ENCODE peak calls at places on chromosomes 16 and 17, in five cellular contexts. A is amniotic epithelial cell, Y is NCI-H1105 treated with DMSO at 0.1 percent for 48 hours, J is NCI-H1417, P is neural progenitor cell. V is an unnamed sample.
A peak's percentile ranks its signal among the peaks of the same experiment; 100 is the strongest.

GRCh38 chr16:31427441-31428276 is 501 bp downstream of the COX6A2 start:
- DNase-seq in Y (no peak), J (no peak), A (no peak), P (no peak), V (peak; percentile 93)

GRCh38 chr16:80924372-80924978 is 82.2 kb downstream of the CMC2 start:
- DNase-seq in J (no peak), Y (no peak), A (peak; percentile 64), P (peak; percentile 80), V (peak; percentile 71)

GRCh38 chr16:5604770-5605169 is 507.2 kb upstream of the EEF2KMT start:
- DNase-seq in J (peak; percentile 13), P (peak; percentile 70), Y (no peak), A (no peak), V (no peak)

GRCh38 chr16:67254809-67255552 is 6.2 kb downstream of the SLC9A5 start:
- DNase-seq in J (no peak), Y (no peak), P (no peak), A (no peak), V (no peak)

GRCh38 chr17:50274142-50274944 is at the start of gene TMEM92:
- DNase-seq in J (no peak), A (no peak), P (peak; percentile 90), Y (no peak), V (no peak)

GRCh38 chr17:71247455-71248015 is 873.3 kb upstream of the SOX9 start:
- DNase-seq in P (no peak), A (no peak), J (no peak), Y (no peak), V (peak; percentile 5)

GRCh38 chr17:35254107-35254802 is 11.4 kb downstream of the SLFN5 start:
- DNase-seq in J (no peak), Y (no peak), P (no peak), A (peak; percentile 97), V (peak; percentile 87)

GRCh38 chr16:6684076-6684673 is 648.5 kb upstream of the RBFOX1 start:
- DNase-seq in P (peak; percentile 65), J (peak; percentile 19), Y (no peak), A (no peak), V (no peak)

GRCh38 chr17:76475302-76475701 is 7.9 kb downstream of the AANAT start:
- DNase-seq in A (no peak), Y (no peak), P (no peak), J (no peak), V (no peak)

GRCh38 chr16:72043058-72043457 is 11.2 kb upstream of the HP start:
- DNase-seq in Y (no peak), A (no peak), P (no peak), J (no peak), V (no peak)

GRCh38 chr17:13478326-13478830 is 123.4 kb downstream of the HS3ST3A1 start:
- DNase-seq in A (peak; percentile 34), P (no peak), J (no peak), Y (no peak), V (no peak)

GRCh38 chr16:21083729-21084268 is 66.8 kb downstream of the DNAH3 start:
- DNase-seq in Y (peak; percentile 0), J (peak; percentile 12), A (peak; percentile 60), P (peak; percentile 82), V (peak; percentile 56)

GRCh38 chr17:80270104-80270503 is 9.5 kb downstream of the RNF213 start:
- DNase-seq in J (no peak), A (no peak), P (peak; percentile 79), Y (no peak), V (no peak)

GRCh38 chr17:79812206-79812968 is 15.5 kb upstream of the CBX8 start:
- DNase-seq in A (no peak), Y (no peak), J (no peak), P (peak; percentile 44), V (no peak)

GRCh38 chr16:89096768-89097527 is 3.3 kb downstream of the ACSF3 start:
- DNase-seq in Y (no peak), P (no peak), J (no peak), A (no peak), V (no peak)

GRCh38 chr16:23048164-23048563 is 101.1 kb downstream of the USP31 start:
- DNase-seq in J (no peak), Y (no peak), P (no peak), A (no peak), V (no peak)

GRCh38 chr17:60993497-60993896 is 315.8 kb downstream of the BCAS3 start:
- DNase-seq in J (no peak), Y (no peak), P (no peak), A (no peak), V (no peak)

GRCh38 chr17:67452681-67453554 is 75.8 kb downstream of the PITPNC1 start:
- DNase-seq in J (no peak), A (no peak), Y (no peak), P (no peak), V (no peak)

GRCh38 chr17:45332989-45333701 is 16.3 kb upstream of the MAP3K14 start:
- DNase-seq in P (no peak), A (peak; percentile 39), Y (no peak), J (no peak), V (peak; percentile 26)

GRCh38 chr16:3810818-3811217 is 69.7 kb downstream of the CREBBP start:
- DNase-seq in P (no peak), J (no peak), A (no peak), Y (no peak), V (no peak)

GRCh38 chr16:84633622-84634021 is 14.7 kb upstream of the KLHL36 start:
- DNase-seq in J (peak; percentile 53), A (peak; percentile 84), Y (no peak), P (no peak), V (no peak)

GRCh38 chr17:514584-514983 is 162.0 kb upstream of the RPH3AL start:
- DNase-seq in J (no peak), Y (no peak), A (no peak), P (no peak), V (no peak)